ENCODE peak calls at places on chromosomes 5 and 9, in seven cellular contexts. E is cardiac fibroblast, D is endothelial cell, M is stomach, A is GM06990, P is A549, O is WTC11. Q is an unnamed sample.

GRCh38 chr5:52065182-52065581 is 681.9 kb downstream of the ISL1 start:
- DNase-seq in O (no peak), M (no peak), P (no peak), A (no peak), D (no peak), E (no peak), Q (no peak)

GRCh38 chr9:35645736-35646582 is 4.8 kb downstream of the SIT1 start:
- DNase-seq in O (peak), M (peak), A (peak), P (no peak), D (peak), E (no peak), Q (peak)

GRCh38 chr9:14119694-14120514 is 194.0 kb downstream of the NFIB start:
- DNase-seq in P (no peak), O (no peak), M (no peak), D (no peak), A (no peak), E (peak), Q (no peak)

GRCh38 chr9:35619800-35620158 is 1.6 kb upstream of the CD72 start:
- DNase-seq in D (no peak), O (no peak), M (no peak), P (no peak), A (peak), E (no peak), Q (no peak)

GRCh38 chr5:179912386-179912785 is 4.7 kb upstream of the TBC1D9B start:
- DNase-seq in P (no peak), O (no peak), A (no peak), D (no peak), E (no peak), M (peak), Q (no peak)

GRCh38 chr9:93594041-93594756 is 17.8 kb downstream of the PHF2 start:
- DNase-seq in D (no peak), M (no peak), O (no peak), P (no peak), A (no peak), E (peak), Q (no peak)

GRCh38 chr5:73917433-73917832 is 291.4 kb downstream of the ARHGEF28 start:
- DNase-seq in P (no peak), O (no peak), D (no peak), A (no peak), M (peak), E (peak), Q (no peak)

GRCh38 chr5:133938932-133939331 is 29.5 kb downstream of the C5orf15 start:
- DNase-seq in E (no peak), O (no peak), A (peak), M (no peak), D (no peak), P (no peak), Q (no peak)

GRCh38 chr9:133375724-133376654 is at the start of the genes STKLD1 and SURF4:
- DNase-seq in D (peak), P (peak), A (peak), O (peak), E (peak), M (peak), Q (peak)

GRCh38 chr9:133372144-133372543 is 3.7 kb downstream of the SURF4 start:
- DNase-seq in A (no peak), P (no peak), O (no peak), M (no peak), E (no peak), D (no peak), Q (no peak)

GRCh38 chr9:133377721-133378216 is 1.6 kb downstream of the STKLD1 start:
- DNase-seq in M (no peak), O (no peak), P (no peak), E (peak), D (no peak), A (no peak), Q (no peak)

GRCh38 chr9:133374612-133375115 is 1.2 kb downstream of the SURF4 start:
- DNase-seq in O (no peak), P (no peak), D (no peak), E (peak), A (no peak), M (no peak), Q (no peak)

DNA sequence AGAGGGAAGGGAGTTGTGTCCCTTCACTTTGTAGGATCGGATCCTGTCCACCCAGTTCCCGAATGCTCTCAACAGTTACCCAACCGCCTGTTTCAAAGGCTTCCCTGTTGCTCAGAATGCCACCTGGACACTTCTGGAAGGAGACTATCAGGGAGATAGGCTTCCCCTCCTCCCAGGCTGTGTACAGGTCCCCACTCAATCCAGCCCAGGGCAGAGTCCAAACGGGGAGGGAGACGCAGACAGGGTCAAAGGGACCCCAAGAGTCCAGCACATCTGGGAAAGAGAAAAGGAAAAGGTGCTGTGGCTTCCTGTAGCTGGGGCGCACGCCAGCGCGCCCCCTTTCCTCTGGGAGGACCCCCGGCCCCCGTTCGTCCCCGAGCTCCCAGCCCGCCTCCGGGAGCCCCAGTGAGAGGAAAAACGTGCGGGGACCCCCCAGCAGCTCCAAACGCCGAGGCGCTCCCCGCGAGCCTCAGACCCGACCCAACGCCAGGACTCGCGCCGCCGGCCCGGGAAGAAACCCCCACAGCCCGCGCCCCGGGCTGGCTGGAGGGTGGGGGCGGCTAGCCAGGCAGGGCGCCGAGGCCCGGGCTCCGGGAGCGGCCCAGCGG is 640 bp downstream of the SURF4 start:
- DNase-seq in O (peak), A (peak), M (peak), E (peak), D (peak), P (peak), Q (no peak)
- TF ChIP-seq CTCF in O (no peak), A (peak), M (no peak), E (no peak), D (no peak), P (peak), Q (no peak)

DNA sequence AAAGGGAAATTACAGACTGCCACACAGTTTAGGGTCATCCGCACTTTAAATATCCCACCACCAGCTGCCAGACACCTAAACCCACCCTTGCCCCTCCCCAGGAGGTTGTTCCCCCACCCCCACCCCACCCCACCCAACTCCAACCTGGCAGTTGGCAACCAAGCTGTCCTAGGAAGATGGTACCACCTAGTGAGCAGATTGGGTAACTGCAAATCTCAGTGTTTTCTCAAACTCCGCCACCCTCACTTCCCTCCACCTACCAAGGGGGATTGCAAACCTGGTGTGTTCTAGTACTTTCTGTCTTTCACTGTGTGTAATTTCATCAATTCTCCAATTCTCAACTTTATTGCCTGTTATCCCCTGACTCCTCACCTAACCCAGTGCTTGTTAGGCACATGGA is 323.8 kb upstream of the IRX2 start:
- DNase-seq in P (no peak), O (no peak), D (no peak), E (no peak), A (no peak), M (no peak), Q (no peak)
- TF ChIP-seq CTCF in P (no peak), O (no peak), D (peak), E (no peak), A (no peak), M (no peak), Q (no peak)

GRCh38 chr9:96080364-96080763 is 204.9 kb downstream of the ERCC6L2 start:
- DNase-seq in E (peak), O (no peak), M (peak), D (no peak), A (no peak), P (peak), Q (no peak)

GRCh38 chr9:96079816-96080215 is 204.3 kb downstream of the ERCC6L2 start:
- DNase-seq in A (no peak), D (no peak), P (no peak), E (no peak), M (no peak), O (no peak), Q (no peak)

GRCh38 chr9:96082516-96083232 is 207.2 kb downstream of the ERCC6L2 start:
- DNase-seq in A (no peak), E (no peak), O (no peak), P (no peak), D (no peak), M (no peak), Q (no peak)

GRCh38 chr9:96075757-96076156 is 200.3 kb downstream of the ERCC6L2 start:
- DNase-seq in D (no peak), M (peak), O (no peak), E (no peak), A (no peak), P (no peak), Q (no peak)

DNA sequence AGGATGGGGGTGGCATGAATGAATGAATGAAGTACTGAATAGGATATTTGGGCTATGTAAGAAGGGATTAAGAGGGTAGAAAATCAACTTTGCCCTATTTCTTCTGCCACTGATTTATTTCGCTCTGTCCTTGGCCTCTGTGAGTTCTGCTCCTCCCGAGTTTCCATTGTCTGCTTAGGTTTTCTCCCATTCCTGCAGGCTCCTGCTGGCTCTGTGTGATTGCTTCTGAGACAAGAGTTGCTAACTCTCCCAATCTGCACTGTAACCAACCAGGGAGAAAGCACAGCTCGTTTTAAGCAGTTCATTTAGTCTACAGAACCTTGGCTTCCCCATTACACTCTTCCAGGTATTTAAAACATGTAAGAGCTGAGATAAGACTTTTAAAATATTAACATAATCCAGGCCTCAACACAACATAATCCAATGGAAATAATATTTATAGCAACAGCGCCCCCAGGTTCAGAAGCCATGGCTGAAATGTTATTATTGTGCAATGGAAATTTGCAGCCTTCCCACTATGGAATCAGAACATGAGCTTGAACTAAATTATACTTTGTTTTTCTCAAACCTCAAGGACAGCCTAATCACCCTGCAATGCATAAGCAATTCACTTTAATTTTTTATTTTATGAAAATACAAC is 203.5 kb downstream of the ERCC6L2 start:
- DNase-seq in M (no peak), O (no peak), A (no peak), E (peak), D (no peak), P (no peak), Q (no peak)
- TF ChIP-seq CTCF in M (no peak), O (no peak), A (no peak), E (no peak), D (no peak), P (peak), Q (no peak)

GRCh38 chr9:22159590-22159989 is 150.5 kb upstream of the CDKN2B start:
- DNase-seq in E (no peak), O (no peak), A (no peak), D (no peak), P (no peak), M (no peak), Q (no peak)
- TF ChIP-seq CTCF in E (no peak), O (no peak), A (no peak), D (no peak), P (no peak), M (no peak), Q (no peak)

DNA sequence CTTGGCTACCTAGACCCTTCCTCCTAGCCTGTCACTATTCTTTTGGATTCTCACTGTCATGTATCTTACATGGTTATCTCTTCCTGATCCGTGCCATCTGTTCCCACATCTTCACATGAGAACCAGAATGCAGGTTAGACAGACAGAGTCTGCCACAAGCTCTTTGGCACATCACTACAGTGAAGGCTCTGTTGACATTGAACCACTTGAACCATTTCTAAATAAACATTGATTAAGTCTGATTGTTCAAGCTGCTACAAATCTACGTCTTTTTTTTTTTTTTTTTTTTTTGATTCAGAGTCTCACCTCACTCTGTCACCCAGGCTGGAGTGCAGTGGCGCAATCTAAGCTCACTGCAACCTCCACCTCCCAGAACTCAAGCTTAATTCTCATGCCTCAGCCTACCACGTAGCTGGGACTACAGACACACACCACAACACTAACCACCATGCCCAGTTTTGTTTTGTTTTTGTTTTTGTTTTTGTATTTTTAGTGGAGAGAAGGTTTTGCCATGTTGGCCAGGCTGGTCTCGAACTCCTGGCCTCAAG is 85.1 kb upstream of the LRRTM2 start:
- DNase-seq in E (no peak), D (no peak), M (no peak), A (no peak), P (no peak), O (no peak), Q (no peak)
- TF ChIP-seq CTCF in E (no peak), D (no peak), M (no peak), A (no peak), P (no peak), O (no peak), Q (no peak)

GRCh38 chr5:115842089-115842881 is 550 bp downstream of the AP3S1 start:
- DNase-seq in P (peak), A (no peak), E (no peak), M (no peak), O (no peak), D (peak), Q (peak)
- TF ChIP-seq CTCF in P (peak), A (peak), E (no peak), M (no peak), O (no peak), D (no peak), Q (no peak)

DNA sequence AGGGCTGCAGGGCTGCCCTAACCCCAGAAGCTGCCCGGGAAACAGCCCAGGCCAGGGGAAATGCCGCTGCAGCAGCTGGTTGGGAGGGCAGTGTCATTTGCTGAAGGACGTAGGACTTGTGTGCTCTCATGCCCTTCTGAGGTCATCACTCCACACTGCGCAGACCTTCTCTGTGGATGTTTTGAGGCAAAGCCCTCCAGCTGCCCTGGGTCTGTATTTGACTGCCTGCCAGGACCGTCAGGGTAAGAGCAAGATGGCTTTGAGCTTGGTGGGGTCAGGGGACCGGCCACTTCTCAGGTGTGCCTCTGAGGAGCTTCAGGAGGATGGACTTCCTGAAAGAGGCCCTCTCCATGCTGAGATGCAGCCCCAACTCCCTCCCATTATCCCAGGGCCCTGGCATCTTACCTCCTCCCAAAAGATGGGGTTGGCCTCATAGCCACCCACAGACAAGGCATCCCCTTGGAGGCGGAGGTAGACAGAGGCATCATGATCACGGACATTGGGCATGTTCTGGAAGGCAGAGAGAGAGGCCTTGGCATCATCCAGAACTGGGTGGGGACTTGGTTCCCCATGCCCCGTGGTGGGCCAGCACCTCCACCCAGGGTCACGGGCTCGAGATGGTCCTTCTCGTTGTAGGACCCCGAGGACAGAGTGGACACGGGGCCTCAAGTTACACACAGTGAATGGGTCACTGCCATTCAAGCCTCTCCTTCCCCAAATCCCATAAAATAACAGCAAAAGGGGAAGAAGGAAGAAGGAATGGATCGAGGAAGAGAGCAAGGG is 19.4 kb downstream of the SARDH start:
- DNase-seq in A (no peak), O (no peak), D (no peak), E (no peak), P (no peak), M (no peak), Q (no peak)
- TF ChIP-seq CTCF in A (no peak), O (no peak), D (no peak), E (no peak), P (no peak), M (no peak), Q (no peak)